ENCODE peak calls at places on chromosomes 16 and 17, in six cellular contexts. One of them, this sample, is unnamed. For H3K27me3, the result is how much of the 10 kb centered on the place peaks cover.

GRCh38 chr17:69757794-69758430 is 317.1 kb upstream of the KCNJ16 start:
- DNase-seq in IMR-90: peak
- DNase-seq in upper lobe of right lung: no peak
- DNase-seq in uterus: no peak
- DNase-seq in CD4-positive, alpha-beta T cell: no peak
- DNase-seq in PC-9: no peak
- DNase-seq in this sample: no peak

GRCh38 chr16:54106078-54106477 is 180.5 kb downstream of the IRX3 start:
- DNase-seq in IMR-90: no peak
- DNase-seq in PC-9: no peak
- DNase-seq in CD4-positive, alpha-beta T cell: no peak
- DNase-seq in uterus: no peak
- DNase-seq in upper lobe of right lung: no peak
- DNase-seq in this sample: no peak

GRCh38 chr17:45248132-45248936 is 13.6 kb downstream of the SPATA32 start:
- DNase-seq in uterus: no peak
- DNase-seq in CD4-positive, alpha-beta T cell: peak
- DNase-seq in IMR-90: no peak
- DNase-seq in PC-9: peak
- DNase-seq in upper lobe of right lung: peak
- DNase-seq in this sample: peak

GRCh38 chr16:75354170-75354569 is 79.1 kb downstream of the CFDP1 start:
- DNase-seq in IMR-90: no peak
- DNase-seq in uterus: no peak
- DNase-seq in PC-9: no peak
- DNase-seq in upper lobe of right lung: no peak
- DNase-seq in CD4-positive, alpha-beta T cell: no peak
- DNase-seq in this sample: no peak

GRCh38 chr17:43967251-43967875 is 13.6 kb upstream of the PYY start:
- DNase-seq in uterus: no peak
- DNase-seq in upper lobe of right lung: no peak
- DNase-seq in PC-9: no peak
- DNase-seq in CD4-positive, alpha-beta T cell: no peak
- DNase-seq in IMR-90: no peak
- DNase-seq in this sample: no peak

GRCh38 chr16:54503011-54503410 is 216.4 kb upstream of the IRX3 start:
- DNase-seq in upper lobe of right lung: no peak
- DNase-seq in CD4-positive, alpha-beta T cell: no peak
- DNase-seq in uterus: no peak
- DNase-seq in IMR-90: no peak
- DNase-seq in PC-9: no peak
- DNase-seq in this sample: no peak

GRCh38 chr16:50246299-50247122 is 19.8 kb upstream of the ADCY7 start:
- DNase-seq in PC-9: peak
- DNase-seq in CD4-positive, alpha-beta T cell: no peak
- DNase-seq in upper lobe of right lung: no peak
- DNase-seq in IMR-90: no peak
- DNase-seq in uterus: no peak
- DNase-seq in this sample: peak

GRCh38 chr16:8957061-8957392 is 6.7 kb downstream of the USP7 start:
- DNase-seq in upper lobe of right lung: no peak
- DNase-seq in PC-9: no peak
- DNase-seq in IMR-90: no peak
- DNase-seq in uterus: no peak
- DNase-seq in CD4-positive, alpha-beta T cell: no peak
- DNase-seq in this sample: no peak

GRCh38 chr16:69327585-69328310 is 2.6 kb downstream of the PDF start:
- DNase-seq in PC-9: no peak
- DNase-seq in uterus: no peak
- DNase-seq in upper lobe of right lung: no peak
- DNase-seq in IMR-90: no peak
- DNase-seq in CD4-positive, alpha-beta T cell: no peak
- DNase-seq in this sample: no peak

GRCh38 chr17:76370261-76370993 is 14.0 kb upstream of the SPHK1 start:
- DNase-seq in CD4-positive, alpha-beta T cell: no peak
- DNase-seq in uterus: peak
- DNase-seq in PC-9: peak
- DNase-seq in upper lobe of right lung: no peak
- DNase-seq in IMR-90: peak
- DNase-seq in this sample: peak

GRCh38 chr16:50611332-50611934 is 63.2 kb downstream of the NKD1 start:
- DNase-seq in upper lobe of right lung: no peak
- DNase-seq in PC-9: no peak
- DNase-seq in IMR-90: peak
- DNase-seq in uterus: no peak
- DNase-seq in CD4-positive, alpha-beta T cell: no peak
- DNase-seq in this sample: no peak

GRCh38 chr16:87584271-87584670 is 18.0 kb upstream of the JPH3 start:
- DNase-seq in IMR-90: peak
- DNase-seq in PC-9: no peak
- DNase-seq in CD4-positive, alpha-beta T cell: no peak
- DNase-seq in uterus: no peak
- DNase-seq in upper lobe of right lung: no peak
- DNase-seq in this sample: no peak

GRCh38 chr16:73172621-73173312 is 124.8 kb upstream of the ZFHX3 start:
- DNase-seq in IMR-90: peak
- DNase-seq in CD4-positive, alpha-beta T cell: no peak
- DNase-seq in uterus: peak
- DNase-seq in upper lobe of right lung: peak
- DNase-seq in PC-9: peak
- DNase-seq in this sample: peak

GRCh38 chr16:31094088-31094423 is 541 bp downstream of the VKORC1 start:
- DNase-seq in CD4-positive, alpha-beta T cell: no peak
- DNase-seq in IMR-90: no peak
- DNase-seq in PC-9: no peak
- DNase-seq in uterus: no peak
- DNase-seq in upper lobe of right lung: no peak
- DNase-seq in this sample: no peak

GRCh38 chr16:20023190-20023589 is 50.5 kb downstream of the GPR139 start:
- DNase-seq in IMR-90: peak
- DNase-seq in upper lobe of right lung: no peak
- DNase-seq in PC-9: no peak
- DNase-seq in CD4-positive, alpha-beta T cell: no peak
- DNase-seq in uterus: no peak
- DNase-seq in this sample: no peak

GRCh38 chr16:70740919-70741778 is 55.3 kb upstream of the MTSS2 start:
- DNase-seq in uterus: no peak
- DNase-seq in PC-9: no peak
- DNase-seq in CD4-positive, alpha-beta T cell: no peak
- DNase-seq in upper lobe of right lung: no peak
- DNase-seq in IMR-90: peak
- DNase-seq in this sample: no peak

GRCh38 chr17:29710891-29711418 is 88.2 kb upstream of the CORO6 start:
- DNase-seq in upper lobe of right lung: no peak
- DNase-seq in PC-9: peak
- DNase-seq in IMR-90: peak
- DNase-seq in CD4-positive, alpha-beta T cell: no peak
- DNase-seq in uterus: no peak
- DNase-seq in this sample: no peak

GRCh38 chr16:72536673-72537435 is 364.9 kb upstream of the PMFBP1 start:
- DNase-seq in uterus: no peak
- DNase-seq in IMR-90: peak
- DNase-seq in upper lobe of right lung: no peak
- DNase-seq in PC-9: no peak
- DNase-seq in CD4-positive, alpha-beta T cell: no peak
- DNase-seq in this sample: no peak

GRCh38 chr17:63622571-63623390 is 564 bp downstream of the MAP3K3 start:
- DNase-seq in PC-9: peak
- DNase-seq in upper lobe of right lung: peak
- DNase-seq in uterus: peak
- DNase-seq in CD4-positive, alpha-beta T cell: peak
- DNase-seq in IMR-90: peak
- DNase-seq in this sample: peak

GRCh38 chr16:50699345-50700159 is 6.1 kb downstream of the NOD2 start:
- DNase-seq in IMR-90: peak
- DNase-seq in uterus: no peak
- DNase-seq in upper lobe of right lung: no peak
- DNase-seq in CD4-positive, alpha-beta T cell: no peak
- DNase-seq in PC-9: no peak
- DNase-seq in this sample: no peak

DNA sequence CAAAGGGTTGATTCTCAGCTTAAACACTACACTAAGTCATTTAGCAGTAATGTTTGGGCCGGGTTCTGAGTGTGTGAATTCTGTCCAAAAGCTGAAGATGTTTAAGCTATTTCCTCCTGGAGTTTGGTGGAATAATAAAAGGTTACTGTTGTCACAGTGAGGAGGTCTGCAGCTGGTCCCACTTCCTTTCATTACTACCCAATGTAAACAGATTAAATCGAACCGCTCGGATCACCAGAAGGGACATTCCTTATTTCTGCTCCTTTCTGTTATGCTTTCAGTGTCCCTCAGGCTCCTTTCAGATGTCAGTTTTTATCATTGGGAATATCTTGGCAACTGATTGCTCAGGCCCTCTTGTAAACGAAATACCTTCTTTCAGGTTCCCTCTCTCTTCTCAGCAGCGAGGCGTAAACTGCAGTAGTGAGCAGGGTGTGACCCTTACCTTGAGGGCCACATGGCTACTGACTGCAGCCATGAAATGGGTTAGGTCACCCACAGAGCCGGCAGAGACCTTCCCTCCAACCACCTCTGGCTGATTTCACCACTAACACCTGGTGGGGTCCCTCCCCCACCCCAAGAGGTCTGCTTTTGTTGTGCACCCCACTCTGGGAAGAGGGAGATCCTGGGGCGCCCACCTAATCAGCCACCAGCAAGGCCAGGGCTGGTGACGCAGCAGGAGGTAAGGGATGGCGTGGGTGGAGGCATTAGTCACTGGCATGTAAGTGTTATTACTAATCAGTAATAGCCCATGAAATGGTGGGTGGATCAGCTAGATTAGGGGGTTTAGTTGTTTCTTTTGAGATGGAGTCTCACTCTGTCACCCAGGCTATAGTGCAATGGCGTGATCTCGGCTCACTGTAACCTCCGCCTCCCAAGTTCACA is 117.6 kb downstream of the VPS53 start:
- DNase-seq in PC-9: no peak
- DNase-seq in CD4-positive, alpha-beta T cell: no peak
- DNase-seq in upper lobe of right lung: no peak
- DNase-seq in uterus: no peak
- DNase-seq in IMR-90: peak
- DNase-seq in this sample: no peak
- H3K27ac ChIP-seq in PC-9: no peak
- H3K27ac ChIP-seq in CD4-positive, alpha-beta T cell: no peak
- H3K27ac ChIP-seq in upper lobe of right lung: no peak
- H3K27ac ChIP-seq in uterus: no peak
- H3K27ac ChIP-seq in IMR-90: peak
- H3K27ac ChIP-seq in this sample: no peak

DNA sequence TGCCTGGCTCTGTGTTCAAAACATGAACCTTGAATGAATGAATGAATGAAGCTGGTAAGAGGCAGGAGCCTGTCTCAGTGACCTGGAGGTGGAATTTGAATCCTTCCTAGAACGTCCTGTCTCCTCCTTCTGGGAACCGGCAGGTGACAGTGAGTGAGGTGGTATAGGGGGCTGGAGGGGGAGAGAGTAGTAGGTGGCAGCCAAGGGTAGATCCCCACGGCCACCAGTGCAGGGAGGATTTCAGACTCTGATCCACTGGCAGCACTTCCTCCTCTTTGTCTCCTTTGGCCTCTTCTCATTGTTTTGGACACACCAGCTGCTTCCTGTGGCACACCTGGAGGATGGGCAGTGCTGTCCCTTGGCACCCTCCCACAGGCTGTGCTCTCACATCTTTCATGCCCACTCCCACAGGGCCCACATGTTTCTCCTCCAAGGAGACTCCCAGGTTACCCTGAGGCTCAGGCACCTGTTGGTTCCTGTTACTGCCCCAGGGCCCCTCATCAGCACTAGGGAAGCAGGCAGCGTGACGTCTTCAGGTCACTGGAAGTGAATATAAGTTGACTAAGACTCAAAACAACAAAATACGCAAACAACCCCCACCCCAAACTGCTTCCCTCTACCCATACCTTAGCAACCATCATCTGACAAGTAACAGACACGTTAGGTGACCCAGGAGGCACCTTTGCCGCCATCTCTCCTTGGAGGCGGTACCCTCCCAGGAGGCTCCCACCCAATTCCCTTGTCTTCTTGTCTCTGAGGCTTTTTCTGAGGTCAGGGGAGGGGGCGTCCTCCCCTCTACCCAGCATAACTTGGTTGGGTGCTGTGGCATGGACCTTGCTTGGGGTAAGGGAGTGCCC is 84.6 kb downstream of the N4BP1 start:
- DNase-seq in CD4-positive, alpha-beta T cell: no peak
- DNase-seq in uterus: no peak
- DNase-seq in IMR-90: no peak
- DNase-seq in PC-9: no peak
- DNase-seq in upper lobe of right lung: peak
- DNase-seq in this sample: no peak
- TF ChIP-seq CTCF in CD4-positive, alpha-beta T cell: no peak
- TF ChIP-seq CTCF in uterus: no peak
- TF ChIP-seq CTCF in IMR-90: no peak
- TF ChIP-seq CTCF in PC-9: no peak
- TF ChIP-seq CTCF in upper lobe of right lung: no peak
- TF ChIP-seq CTCF in this sample: no peak

GRCh38 chr17:79812969-79813825 is 16.3 kb upstream of the CBX8 start:
- DNase-seq in uterus: no peak
- DNase-seq in PC-9: no peak
- DNase-seq in CD4-positive, alpha-beta T cell: no peak
- DNase-seq in upper lobe of right lung: no peak
- DNase-seq in IMR-90: no peak
- DNase-seq in this sample: no peak
- H3K27me3 ChIP-seq in uterus: half or more
- H3K27me3 ChIP-seq in PC-9: under half
- H3K27me3 ChIP-seq in CD4-positive, alpha-beta T cell: half or more
- H3K27me3 ChIP-seq in upper lobe of right lung: half or more
- H3K27me3 ChIP-seq in IMR-90: half or more
- H3K27me3 ChIP-seq in this sample: half or more

DNA sequence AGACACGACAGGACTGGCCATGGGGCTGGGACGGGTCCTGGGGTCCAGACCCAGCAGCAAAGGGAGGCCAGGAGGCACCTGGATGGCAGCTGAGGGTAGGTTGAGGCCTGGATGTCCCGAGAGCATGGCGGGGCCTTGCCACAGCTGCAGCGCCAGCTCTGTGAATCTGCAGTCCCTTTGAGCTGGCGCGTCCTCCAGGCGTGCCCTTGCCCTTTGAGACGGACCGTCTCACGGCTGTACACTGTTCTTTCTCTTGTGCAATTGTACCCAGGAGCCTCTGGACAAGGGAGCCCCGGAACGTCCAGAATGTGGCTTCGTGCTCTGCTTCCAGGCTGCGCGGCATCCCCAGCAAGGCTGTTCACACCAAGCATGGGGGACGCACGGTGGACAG is 69.5 kb upstream of the CIBAR2 start:
- DNase-seq in CD4-positive, alpha-beta T cell: no peak
- DNase-seq in PC-9: no peak
- DNase-seq in uterus: no peak
- DNase-seq in upper lobe of right lung: no peak
- DNase-seq in IMR-90: no peak
- DNase-seq in this sample: peak
- H3K27ac ChIP-seq in CD4-positive, alpha-beta T cell: no peak
- H3K27ac ChIP-seq in PC-9: no peak
- H3K27ac ChIP-seq in uterus: no peak
- H3K27ac ChIP-seq in upper lobe of right lung: no peak
- H3K27ac ChIP-seq in IMR-90: no peak
- H3K27ac ChIP-seq in this sample: no peak